ENCODE peak calls at places on chromosomes 13 and 19, in four cellular contexts. A is tibial nerve, Z is body of pancreas, V is ovary. B is an unnamed sample. For H3K36me3 and H3K4me1, the result is how much of the 10 kb centered on the place peaks cover.

GRCh38 chr13:85698236-85698635 is 101.0 kb downstream of the SLITRK6 start:
- DNase-seq in V (no peak), A (no peak), Z (no peak), B (no peak)

GRCh38 chr19:41297628-41298326 is 12.2 kb upstream of the CCDC97 start:
- DNase-seq in Z (no peak), V (no peak), A (no peak), B (no peak)

GRCh38 chr19:31567776-31568175 is 218.5 kb upstream of the TSHZ3 start:
- DNase-seq in Z (no peak), A (no peak), V (no peak), B (no peak)

GRCh38 chr19:27794444-27795042 is 1418.4 kb downstream of the UQCRFS1 start:
- DNase-seq in A (no peak), Z (peak), V (no peak), B (peak)

GRCh38 chr13:106133025-106133424 is 402.4 kb downstream of the EFNB2 start:
- DNase-seq in V (no peak), Z (no peak), A (no peak), B (no peak)

GRCh38 chr19:13830761-13831481 is 35.7 kb downstream of the ZSWIM4 start:
- DNase-seq in Z (no peak), A (no peak), V (no peak), B (no peak)

GRCh38 chr13:97189943-97190342 is 32.2 kb upstream of the MBNL2 start:
- DNase-seq in V (no peak), A (no peak), Z (peak), B (no peak)

GRCh38 chr19:4380254-4380727 is 20.1 kb downstream of the SH3GL1 start:
- DNase-seq in A (no peak), Z (peak), V (peak), B (peak)

GRCh38 chr13:45167611-45168554 is 33.0 kb downstream of the KCTD4 start:
- DNase-seq in A (no peak), Z (peak), V (no peak), B (no peak)

GRCh38 chr13:92188574-92188973 is 790.2 kb downstream of the GPC5 start:
- DNase-seq in V (no peak), Z (no peak), A (no peak), B (no peak)

GRCh38 chr13:34303346-34303745 is 485.4 kb downstream of the RFC3 start:
- DNase-seq in Z (no peak), V (no peak), A (no peak), B (no peak)

GRCh38 chr19:367963-368623 is 23.5 kb upstream of the MIER2 start:
- DNase-seq in A (no peak), Z (no peak), V (no peak), B (no peak)

GRCh38 chr13:102628559-102628958 is 31.8 kb downstream of the TPP2 start:
- DNase-seq in V (no peak), Z (no peak), A (no peak), B (no peak)

GRCh38 chr19:32921624-32922023 is 50.1 kb downstream of the CEP89 start:
- DNase-seq in V (no peak), Z (no peak), A (no peak), B (no peak)

GRCh38 chr13:84130739-84131138 is 248.5 kb upstream of the SLITRK1 start:
- DNase-seq in V (no peak), Z (no peak), A (no peak), B (no peak)

GRCh38 chr13:94479559-94480095 is at the start of gene DCT:
- DNase-seq in Z (no peak), V (no peak), A (no peak), B (no peak)

GRCh38 chr13:106958690-106959089 is 390.8 kb upstream of the ARGLU1 start:
- DNase-seq in A (no peak), V (no peak), Z (no peak), B (no peak)

GRCh38 chr13:110004814-110005213 is 218.4 kb upstream of the IRS2 start:
- DNase-seq in V (no peak), A (no peak), Z (no peak), B (no peak)

GRCh38 chr13:101489635-101490034 is 37.2 kb downstream of the ITGBL1 start:
- DNase-seq in V (no peak), A (no peak), Z (no peak), B (no peak)

GRCh38 chr13:38462605-38463004 is 113.0 kb downstream of the UFM1 start:
- DNase-seq in A (no peak), V (no peak), Z (no peak), B (no peak)

GRCh38 chr19:10817291-10818038 is 18.5 kb downstream of the TMED1 start:
- DNase-seq in Z (no peak), V (peak), A (peak), B (peak)

GRCh38 chr13:84651288-84651687 is 769.0 kb upstream of the SLITRK1 start:
- DNase-seq in Z (peak), V (no peak), A (no peak), B (no peak)

GRCh38 chr19:42480335-42481095 is 37.8 kb upstream of the CXCL17 start:
- DNase-seq in Z (peak), V (no peak), A (no peak), B (no peak)

GRCh38 chr13:33940898-33941297 is 122.9 kb downstream of the RFC3 start:
- DNase-seq in V (no peak), A (no peak), Z (no peak), B (no peak)

GRCh38 chr19:16417660-16418596 is 53.8 kb downstream of the EPS15L1 start:
- DNase-seq in Z (peak), V (peak), A (peak), B (peak)

GRCh38 chr19:52658595-52658994 is 20.4 kb upstream of the ZNF83 start:
- DNase-seq in A (no peak), V (no peak), Z (no peak), B (no peak)

GRCh38 chr13:23570099-23570926 is at the start of gene TNFRSF19:
- DNase-seq in V (no peak), Z (peak), A (peak), B (peak)

GRCh38 chr13:38970380-38971051 is 20.1 kb downstream of the STOML3 start:
- DNase-seq in A (no peak), V (no peak), Z (no peak), B (no peak)

GRCh38 chr13:101111894-101112293 is 304.4 kb downstream of the NALCN start:
- DNase-seq in Z (no peak), A (no peak), V (no peak), B (no peak)

GRCh38 chr19:35773020-35773809 is 2.1 kb upstream of the ARHGAP33 start:
- DNase-seq in A (no peak), V (no peak), Z (no peak), B (no peak)

GRCh38 chr19:33376423-33376822 is 2.9 kb downstream of the CEBPG start:
- DNase-seq in Z (peak), A (peak), V (no peak), B (no peak)

GRCh38 chr13:93224545-93224944 is 2.1 kb upstream of the GPC6 start:
- DNase-seq in V (no peak), Z (no peak), A (no peak), B (no peak)

GRCh38 chr19:41175825-41176734 is 16.9 kb upstream of the CYP2S1 start:
- DNase-seq in V (no peak), Z (peak), A (peak), B (no peak)

GRCh38 chr19:14502334-14503092 is 6.6 kb upstream of the GIPC1 start:
- DNase-seq in V (no peak), Z (peak), A (no peak), B (no peak)

GRCh38 chr13:101149735-101150380 is 266.4 kb downstream of the NALCN start:
- DNase-seq in V (no peak), Z (no peak), A (no peak), B (no peak)

GRCh38 chr13:79581870-79582315 is 100.9 kb downstream of the NDFIP2 start:
- DNase-seq in V (no peak), A (no peak), Z (no peak), B (peak)

GRCh38 chr19:45133661-45134060 is 27.1 kb downstream of the NKPD1 start:
- DNase-seq in Z (no peak), V (no peak), A (no peak), B (no peak)

GRCh38 chr13:31431722-31432137 is 232.0 kb downstream of the B3GLCT start:
- DNase-seq in V (no peak), A (peak), Z (peak), B (peak)

DNA sequence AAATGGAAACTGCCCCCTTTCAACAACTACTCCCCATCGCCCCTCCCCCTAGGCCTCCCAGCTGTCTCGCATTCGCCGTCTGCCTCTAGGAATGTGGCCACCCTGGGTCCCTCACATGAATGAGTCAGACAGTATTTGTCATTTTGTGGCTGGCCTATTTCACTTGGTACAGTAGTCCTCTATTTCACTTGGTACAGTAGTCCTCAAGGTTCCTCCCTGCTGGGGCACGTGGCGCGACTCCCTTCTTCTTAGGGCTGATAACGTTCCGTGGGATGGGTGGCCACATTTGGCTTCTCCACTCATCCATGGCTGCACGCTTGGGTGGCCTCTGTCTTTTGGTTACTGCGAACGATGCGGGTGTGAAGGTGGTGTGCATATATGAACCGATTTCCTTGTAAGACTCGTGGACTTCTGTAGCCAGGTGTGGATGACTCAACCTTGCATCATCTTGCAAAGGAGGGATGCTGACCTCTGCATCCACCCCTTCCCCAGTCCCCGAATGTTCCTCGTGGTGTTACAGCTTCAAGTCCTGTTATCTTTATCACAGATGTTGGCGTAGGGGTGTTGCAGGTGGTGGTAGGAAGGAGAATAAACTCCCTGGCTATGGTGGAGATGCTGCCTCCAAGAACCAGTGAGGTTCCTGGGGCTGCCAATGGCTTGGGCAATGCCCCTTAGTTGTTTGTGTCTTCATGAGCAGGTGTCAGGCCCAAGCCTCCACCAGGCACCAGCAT is 112.1 kb upstream of the SOX1 start:
- DNase-seq in V (no peak), A (no peak), Z (no peak), B (no peak)
- H3K36me3 ChIP-seq in V (under half), A (under half), Z (under half), B (under half)

GRCh38 chr19:47035495-47036232 is 12.8 kb downstream of the TMEM160 start:
- DNase-seq in A (peak), V (peak), Z (peak), B (peak)
- TF ChIP-seq POLR2A in A (no peak), V (no peak), Z (peak), B (no peak)

DNA sequence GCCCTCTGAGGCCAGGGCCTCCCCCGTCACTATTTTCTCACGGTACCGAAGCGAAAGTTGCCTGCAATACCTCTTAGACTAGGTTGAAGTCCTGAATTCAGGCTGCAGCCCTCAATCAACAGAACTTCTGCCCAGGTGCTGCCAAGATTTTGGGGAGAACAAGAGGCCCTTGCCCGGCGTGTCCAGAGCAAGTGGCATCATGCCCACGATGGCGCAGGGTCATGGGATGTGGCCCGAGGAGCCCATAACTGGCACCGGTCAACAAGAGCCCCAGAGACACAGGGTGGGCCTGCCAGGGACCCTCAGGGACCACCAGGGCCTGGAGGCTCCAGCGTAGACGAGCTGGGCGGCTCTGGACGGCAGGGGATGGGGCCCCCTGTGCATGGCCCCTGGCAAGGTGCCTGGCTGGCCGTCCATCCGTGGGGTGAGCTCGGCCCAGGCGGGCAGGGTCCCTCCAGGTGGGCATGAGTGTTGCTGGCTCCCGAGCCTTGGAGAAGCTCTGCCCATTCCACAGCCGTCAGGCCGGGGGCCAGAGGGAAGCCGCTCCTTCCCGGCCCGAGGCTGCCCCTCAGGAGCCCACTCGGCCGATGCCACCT is 45.1 kb downstream of the GAS6 start:
- DNase-seq in V (no peak), Z (no peak), A (no peak), B (no peak)
- H3K4me1 ChIP-seq in V (under half), Z (under half), A (under half), B (under half)

GRCh38 chr19:2795827-2796658 is 10.7 kb downstream of the THOP1 start:
- DNase-seq in A (no peak), V (no peak), Z (no peak), B (no peak)

GRCh38 chr19:2797280-2797679 is 12.0 kb downstream of the THOP1 start:
- DNase-seq in A (no peak), V (no peak), Z (no peak), B (no peak)

GRCh38 chr19:2798158-2798685 is 12.9 kb downstream of the THOP1 start:
- DNase-seq in Z (no peak), A (no peak), V (no peak), B (no peak)

GRCh38 chr19:2798733-2799132 is 13.4 kb downstream of the THOP1 start:
- DNase-seq in Z (peak), A (no peak), V (no peak), B (peak)

GRCh38 chr19:2796659-2797266 is 11.5 kb downstream of the THOP1 start:
- DNase-seq in Z (no peak), V (no peak), A (no peak), B (no peak)
- H3K36me3 ChIP-seq in Z (under half), V (under half), A (under half), B (under half)

B was measured in testis.